ENCODE peak calls at places on chromosome X, in eight cellular contexts. X is lower leg skin, H is fibroblast of mammary gland, L is progenitor cell of endocrine pancreas, M is GM23338, S is GM06990, K is tibial artery, W is heart left ventricle. T is an unnamed sample.

GRCh38 chrX:66408507-66408906 is 230.4 kb downstream of the EDA2R start:
- DNase-seq in X (no peak), H (no peak), L (no peak), M (no peak), S (no peak), K (no peak), W (no peak), T (peak)

GRCh38 chrX:133958997-133959688 is 26.3 kb downstream of the GPC3 start:
- DNase-seq in X (no peak), H (peak), L (no peak), M (no peak), S (no peak), K (no peak), W (no peak), T (no peak)

GRCh38 chrX:119272882-119273806 is 37.1 kb downstream of the PGRMC1 start:
- DNase-seq in X (no peak), H (peak), L (no peak), M (peak), S (peak), K (no peak), W (peak), T (peak)

GRCh38 chrX:40176979-40177430 is 79.2 kb upstream of the BCOR start:
- DNase-seq in X (no peak), H (no peak), L (no peak), M (peak), S (no peak), K (no peak), W (no peak), T (peak)

GRCh38 chrX:131802836-131803626 is 220.1 kb upstream of the STK26 start:
- DNase-seq in X (peak), H (peak), L (no peak), M (peak), S (peak), K (no peak), W (peak), T (peak)

GRCh38 chrX:84611843-84612636 is 109.8 kb upstream of the HDX start:
- DNase-seq in X (no peak), H (peak), L (no peak), M (no peak), S (no peak), K (no peak), W (no peak), T (no peak)

GRCh38 chrX:119072771-119073170 is at the start of gene CT47C1:
- DNase-seq in X (no peak), H (peak), L (no peak), M (no peak), S (no peak), K (no peak), W (no peak), T (no peak)

GRCh38 chrX:134998246-134998645 is 7.5 kb downstream of the SMIM10 start:
- DNase-seq in X (no peak), H (peak), L (no peak), M (no peak), S (no peak), K (no peak), W (no peak), T (no peak)

GRCh38 chrX:147343467-147343866 is 528.9 kb upstream of the CXorf51A start:
- DNase-seq in X (no peak), H (no peak), L (no peak), M (no peak), S (no peak), K (no peak), W (no peak), T (no peak)

GRCh38 chrX:12890467-12890866 is 16.0 kb upstream of the TLR8 start:
- DNase-seq in X (no peak), H (no peak), L (no peak), M (no peak), S (peak), K (no peak), W (no peak), T (peak)

GRCh38 chrX:37509349-37509748 is 62.1 kb upstream of the LANCL3 start:
- DNase-seq in X (no peak), H (peak), L (no peak), M (peak), S (no peak), K (no peak), W (no peak), T (no peak)
- TF ChIP-seq CTCF in X (no peak), H (peak), L (peak), M (peak), S (peak), K (peak), W (no peak), T (no peak)

DNA sequence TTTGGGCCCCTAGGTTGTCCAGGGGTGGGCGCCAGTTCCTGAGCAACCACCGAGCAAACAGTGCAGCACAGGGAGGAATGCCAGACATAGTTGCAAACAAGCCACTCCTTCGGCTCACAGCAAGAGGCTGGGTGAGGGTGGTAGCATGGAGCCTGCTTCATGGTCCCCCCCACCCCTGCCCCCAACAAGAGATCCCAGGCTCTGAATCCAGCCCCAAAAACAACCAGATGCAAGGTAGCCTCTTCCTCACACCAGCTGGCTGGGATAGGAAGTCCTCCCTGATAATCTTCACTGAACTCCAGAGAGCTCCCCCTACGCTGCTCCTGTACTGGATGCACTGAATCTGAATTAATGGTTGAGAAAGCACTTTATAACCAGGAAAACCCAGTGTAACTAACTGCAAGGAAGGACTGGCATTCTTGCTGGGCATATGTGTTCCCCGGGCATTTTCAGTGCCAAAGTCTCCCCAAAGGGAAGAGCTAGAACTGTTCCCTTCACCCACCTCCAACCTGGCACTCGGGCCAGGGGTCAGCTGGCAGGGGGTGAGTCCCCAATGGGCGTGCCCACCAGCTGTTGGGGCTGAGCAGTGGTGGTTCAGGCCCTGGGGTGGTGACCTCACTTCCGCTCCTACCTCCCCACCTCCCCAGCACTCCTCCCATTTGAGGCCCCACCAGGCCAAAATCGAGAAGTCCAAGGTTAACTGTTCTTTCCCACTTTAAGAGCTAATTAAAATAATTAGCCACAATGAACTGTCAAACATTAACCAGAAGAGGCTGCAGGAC is 1.5 kb downstream of the ELF4 start:
- DNase-seq in X (no peak), H (no peak), L (no peak), M (no peak), S (peak), K (peak), W (peak), T (peak)
- TF ChIP-seq CTCF in X (no peak), H (no peak), L (no peak), M (peak), S (no peak), K (no peak), W (no peak), T (no peak)

DNA sequence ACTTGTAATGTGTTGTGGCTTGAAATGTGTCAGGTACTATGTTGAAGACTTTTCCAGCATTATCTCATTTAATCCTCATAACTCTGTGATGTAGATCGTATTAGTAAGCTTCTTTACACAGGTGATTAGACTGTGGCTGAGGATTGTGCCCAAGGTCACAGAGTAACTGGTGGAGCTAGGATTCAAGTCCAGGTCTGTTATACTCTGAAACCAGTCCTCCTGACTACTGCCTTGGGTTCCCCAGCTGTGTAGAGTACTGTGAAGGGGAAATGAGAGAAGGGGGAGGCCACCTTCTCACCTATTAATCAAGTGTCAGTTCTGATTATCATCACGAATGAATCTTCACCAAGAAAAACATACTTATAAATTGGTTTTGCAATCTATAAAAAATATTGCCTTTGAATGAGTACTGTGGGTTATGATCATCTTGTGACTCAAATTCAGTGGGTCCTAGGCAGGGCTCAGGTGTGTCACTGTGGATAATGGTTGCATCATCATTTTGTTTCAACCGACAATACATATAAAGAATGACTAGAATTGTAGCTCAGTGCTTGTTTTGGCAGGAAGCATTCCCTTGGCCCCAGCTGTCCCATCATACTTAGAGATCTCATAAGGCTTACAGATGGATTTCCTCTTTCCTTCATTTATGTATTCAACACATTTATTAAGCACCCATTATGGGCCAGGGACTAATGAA is 4.5 kb downstream of the GK start:
- DNase-seq in X (no peak), H (peak), L (no peak), M (no peak), S (no peak), K (no peak), W (no peak), T (no peak)
- TF ChIP-seq CTCF in X (no peak), H (no peak), L (no peak), M (no peak), S (no peak), K (no peak), W (no peak), T (no peak)

GRCh38 chrX:16089086-16089485 is 34.3 kb upstream of the GRPR start:
- DNase-seq in X (no peak), H (no peak), L (no peak), M (no peak), S (no peak), K (no peak), W (no peak), T (no peak)
- TF ChIP-seq CTCF in X (no peak), H (no peak), L (no peak), M (no peak), S (no peak), K (no peak), W (no peak), T (no peak)

DNA sequence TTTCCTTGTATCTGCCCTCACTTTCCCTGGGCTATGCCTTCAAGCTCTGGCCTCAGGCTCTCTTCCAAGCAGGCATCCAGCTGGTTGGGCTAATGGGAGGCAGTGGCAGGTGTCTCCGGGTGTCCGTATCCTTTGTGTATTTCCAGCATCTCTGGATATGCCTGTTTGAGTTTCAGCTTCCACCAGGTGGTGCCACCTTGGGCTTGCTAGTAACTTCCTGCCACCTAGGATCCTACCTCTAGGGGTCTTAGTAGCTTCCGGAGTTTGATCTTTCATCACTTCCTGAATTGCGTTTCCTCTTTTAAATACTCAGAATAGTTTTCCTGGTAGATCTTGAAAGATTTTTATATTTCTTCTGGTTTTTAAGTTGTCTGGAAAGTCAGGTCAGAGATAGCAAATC is 23.2 kb upstream of the ANOS1 start:
- DNase-seq in X (no peak), H (no peak), L (no peak), M (peak), S (no peak), K (no peak), W (no peak), T (no peak)
- TF ChIP-seq CTCF in X (no peak), H (no peak), L (peak), M (peak), S (no peak), K (no peak), W (no peak), T (no peak)

GRCh38 chrX:155389634-155390033 is 7.7 kb downstream of the F8A2 start:
- DNase-seq in X (peak), H (no peak), L (no peak), M (no peak), S (no peak), K (no peak), W (no peak), T (no peak)
- TF ChIP-seq CTCF in X (no peak), H (no peak), L (no peak), M (no peak), S (no peak), K (no peak), W (no peak), T (no peak)

DNA sequence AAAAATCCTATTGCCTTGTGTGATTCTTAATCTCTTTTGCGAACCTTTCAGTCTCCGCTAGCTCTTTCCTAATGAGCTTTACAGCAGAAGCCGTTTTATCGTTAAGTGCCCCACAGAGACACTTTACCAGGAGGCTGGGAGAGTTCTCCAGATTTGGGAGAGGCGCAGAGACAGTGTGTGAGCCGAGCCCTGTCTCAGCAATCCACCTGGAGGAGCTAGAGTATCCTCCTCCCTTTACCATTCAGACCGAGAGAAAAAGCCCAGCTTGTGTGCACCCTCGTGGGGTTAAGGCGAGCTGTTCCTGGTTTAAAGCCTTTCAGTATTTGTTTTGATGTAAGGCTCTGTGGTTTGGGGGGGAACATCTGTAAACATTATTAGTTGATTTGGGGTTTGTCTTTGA is 54.9 kb upstream of the MTM1 start:
- DNase-seq in X (no peak), H (no peak), L (no peak), M (peak), S (no peak), K (no peak), W (no peak), T (no peak)
- TF ChIP-seq CTCF in X (no peak), H (no peak), L (no peak), M (peak), S (no peak), K (no peak), W (no peak), T (no peak)

DNA sequence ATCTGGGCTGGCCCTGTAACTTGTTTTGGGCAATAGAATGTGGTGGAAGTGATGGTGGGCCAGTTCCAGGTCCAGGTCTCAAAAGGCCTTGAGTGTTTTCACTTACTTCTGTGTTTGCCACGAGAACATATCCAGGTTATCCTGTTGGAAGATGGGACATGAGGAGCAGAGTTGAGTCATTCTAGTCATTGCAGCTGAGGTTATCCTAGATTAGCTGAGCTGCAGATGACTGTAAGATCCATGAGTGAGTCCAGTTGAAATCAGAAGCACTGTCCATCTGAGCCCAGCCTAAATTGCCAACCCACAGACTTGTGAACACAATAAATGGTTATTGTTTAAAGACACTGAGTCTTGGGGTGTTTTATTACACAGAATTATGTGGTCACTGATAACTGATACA is 45.3 kb upstream of the RPS6KA3 start:
- DNase-seq in X (no peak), H (no peak), L (no peak), M (no peak), S (no peak), K (no peak), W (no peak), T (no peak)
- TF ChIP-seq CTCF in X (no peak), H (no peak), L (no peak), M (no peak), S (no peak), K (no peak), W (no peak), T (no peak)